ENCODE peak calls at places on chromosomes 13 and 19, in six cellular contexts. One of them, this sample, is unnamed.

GRCh38 chr19:46714523-46715106 is 2.3 kb downstream of the PRKD2 start:
- DNase-seq in hepatocyte: no peak
- DNase-seq in astrocyte: no peak
- DNase-seq in PC-3: no peak
- DNase-seq in IMR-90: no peak
- DNase-seq in mammary epithelial cell: no peak
- DNase-seq in this sample: no peak

GRCh38 chr19:8630796-8631424 is 477 bp downstream of the NFILZ start:
- DNase-seq in IMR-90: no peak
- DNase-seq in mammary epithelial cell: no peak
- DNase-seq in hepatocyte: no peak
- DNase-seq in PC-3: no peak
- DNase-seq in astrocyte: no peak
- DNase-seq in this sample: no peak

GRCh38 chr19:41993612-41994483 is at the start of gene ATP1A3:
- DNase-seq in hepatocyte: peak
- DNase-seq in mammary epithelial cell: peak
- DNase-seq in IMR-90: peak
- DNase-seq in PC-3: peak
- DNase-seq in astrocyte: peak
- DNase-seq in this sample: no peak

GRCh38 chr19:10315335-10316214 is at the start of gene FDX2:
- DNase-seq in mammary epithelial cell: peak
- DNase-seq in astrocyte: peak
- DNase-seq in IMR-90: peak
- DNase-seq in hepatocyte: peak
- DNase-seq in PC-3: peak
- DNase-seq in this sample: no peak

GRCh38 chr13:110238795-110239194 is 68.2 kb downstream of the COL4A1 start:
- DNase-seq in hepatocyte: no peak
- DNase-seq in IMR-90: no peak
- DNase-seq in mammary epithelial cell: no peak
- DNase-seq in astrocyte: no peak
- DNase-seq in PC-3: no peak
- DNase-seq in this sample: no peak

GRCh38 chr19:47022541-47023447 is 3.2 kb downstream of the NPAS1 start:
- DNase-seq in PC-3: no peak
- DNase-seq in astrocyte: no peak
- DNase-seq in hepatocyte: no peak
- DNase-seq in mammary epithelial cell: no peak
- DNase-seq in IMR-90: no peak
- DNase-seq in this sample: no peak

GRCh38 chr13:113013878-113014751 is 45.1 kb downstream of the MCF2L start:
- DNase-seq in IMR-90: no peak
- DNase-seq in hepatocyte: no peak
- DNase-seq in astrocyte: no peak
- DNase-seq in PC-3: peak
- DNase-seq in mammary epithelial cell: no peak
- DNase-seq in this sample: no peak

GRCh38 chr19:33416307-33417215 is 43.1 kb downstream of the CEBPG start:
- DNase-seq in PC-3: peak
- DNase-seq in IMR-90: peak
- DNase-seq in hepatocyte: peak
- DNase-seq in mammary epithelial cell: peak
- DNase-seq in astrocyte: peak
- DNase-seq in this sample: peak

GRCh38 chr19:46746281-46746965 is at the start of gene STRN4:
- DNase-seq in IMR-90: no peak
- DNase-seq in mammary epithelial cell: peak
- DNase-seq in PC-3: peak
- DNase-seq in astrocyte: no peak
- DNase-seq in hepatocyte: peak
- DNase-seq in this sample: no peak

GRCh38 chr19:40390084-40390742 is at the start of gene HIPK4:
- DNase-seq in hepatocyte: no peak
- DNase-seq in mammary epithelial cell: no peak
- DNase-seq in IMR-90: no peak
- DNase-seq in astrocyte: no peak
- DNase-seq in PC-3: no peak
- DNase-seq in this sample: no peak

GRCh38 chr19:3319643-3320353 is 46.6 kb upstream of the NFIC start:
- DNase-seq in astrocyte: peak
- DNase-seq in mammary epithelial cell: peak
- DNase-seq in hepatocyte: no peak
- DNase-seq in IMR-90: no peak
- DNase-seq in PC-3: peak
- DNase-seq in this sample: no peak

GRCh38 chr13:19057588-19058340 is 123.9 kb downstream of the TUBA3C start:
- DNase-seq in hepatocyte: no peak
- DNase-seq in astrocyte: no peak
- DNase-seq in mammary epithelial cell: no peak
- DNase-seq in PC-3: no peak
- DNase-seq in IMR-90: no peak
- DNase-seq in this sample: no peak

GRCh38 chr13:96796234-96796633 is 198.0 kb downstream of the OXGR1 start:
- DNase-seq in PC-3: peak
- DNase-seq in astrocyte: no peak
- DNase-seq in mammary epithelial cell: no peak
- DNase-seq in IMR-90: no peak
- DNase-seq in hepatocyte: no peak
- DNase-seq in this sample: no peak

GRCh38 chr19:18731562-18732008 is 48.1 kb downstream of the CRTC1 start:
- DNase-seq in PC-3: no peak
- DNase-seq in IMR-90: peak
- DNase-seq in mammary epithelial cell: no peak
- DNase-seq in astrocyte: peak
- DNase-seq in hepatocyte: peak
- DNase-seq in this sample: no peak

GRCh38 chr19:4343056-4343844 is at the start of gene MPND:
- DNase-seq in IMR-90: peak
- DNase-seq in PC-3: peak
- DNase-seq in mammary epithelial cell: peak
- DNase-seq in astrocyte: peak
- DNase-seq in hepatocyte: peak
- DNase-seq in this sample: no peak

DNA sequence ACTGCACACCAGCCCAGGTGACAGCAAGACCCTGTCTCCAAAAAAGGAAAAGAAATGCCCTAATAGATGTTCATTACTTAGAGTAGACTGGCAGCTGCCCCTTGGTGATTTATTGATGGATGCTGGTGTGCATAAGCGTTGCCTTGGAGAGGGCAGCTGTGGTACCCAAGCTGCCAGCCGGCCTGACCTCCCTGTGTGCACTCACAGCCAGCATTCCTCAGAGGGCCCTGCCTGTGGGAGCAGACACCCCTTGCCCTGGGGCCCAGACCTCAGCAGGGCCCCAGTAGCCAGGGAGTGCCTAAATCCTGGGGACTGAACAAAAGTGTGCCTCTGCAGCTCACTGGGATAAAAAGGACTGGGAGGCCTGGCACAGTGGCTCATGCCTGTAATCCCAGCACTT is 7.8 kb upstream of the ACTN4 start:
- DNase-seq in hepatocyte: no peak
- DNase-seq in IMR-90: no peak
- DNase-seq in mammary epithelial cell: no peak
- DNase-seq in astrocyte: no peak
- DNase-seq in PC-3: no peak
- DNase-seq in this sample: no peak
- H3K4me2 ChIP-seq in hepatocyte: no peak
- H3K4me2 ChIP-seq in IMR-90: no peak
- H3K4me2 ChIP-seq in mammary epithelial cell: no peak
- H3K4me2 ChIP-seq in astrocyte: no peak
- H3K4me2 ChIP-seq in PC-3: no peak
- H3K4me2 ChIP-seq in this sample: no peak

GRCh38 chr19:55503447-55504251 is 15.4 kb downstream of the SSC5D start:
- DNase-seq in astrocyte: peak
- DNase-seq in PC-3: peak
- DNase-seq in hepatocyte: peak
- DNase-seq in IMR-90: peak
- DNase-seq in mammary epithelial cell: peak
- DNase-seq in this sample: peak
- H3K4me2 ChIP-seq in astrocyte: peak
- H3K4me2 ChIP-seq in PC-3: peak
- H3K4me2 ChIP-seq in hepatocyte: peak
- H3K4me2 ChIP-seq in IMR-90: peak
- H3K4me2 ChIP-seq in mammary epithelial cell: peak
- H3K4me2 ChIP-seq in this sample: peak

GRCh38 chr19:14072535-14073231 is at the start of gene MISP3:
- DNase-seq in astrocyte: peak
- DNase-seq in PC-3: peak
- DNase-seq in mammary epithelial cell: peak
- DNase-seq in hepatocyte: peak
- DNase-seq in IMR-90: no peak
- DNase-seq in this sample: no peak
- H3K4me2 ChIP-seq in astrocyte: peak
- H3K4me2 ChIP-seq in PC-3: peak
- H3K4me2 ChIP-seq in mammary epithelial cell: peak
- H3K4me2 ChIP-seq in hepatocyte: peak
- H3K4me2 ChIP-seq in IMR-90: peak
- H3K4me2 ChIP-seq in this sample: peak

GRCh38 chr13:38462605-38463004 is 113.0 kb downstream of the UFM1 start:
- DNase-seq in hepatocyte: no peak
- DNase-seq in IMR-90: no peak
- DNase-seq in astrocyte: no peak
- DNase-seq in mammary epithelial cell: no peak
- DNase-seq in PC-3: no peak
- DNase-seq in this sample: no peak

GRCh38 chr13:38463047-38463446 is 113.4 kb downstream of the UFM1 start:
- DNase-seq in mammary epithelial cell: no peak
- DNase-seq in astrocyte: no peak
- DNase-seq in hepatocyte: no peak
- DNase-seq in PC-3: no peak
- DNase-seq in IMR-90: no peak
- DNase-seq in this sample: no peak
- H3K4me2 ChIP-seq in mammary epithelial cell: no peak
- H3K4me2 ChIP-seq in astrocyte: no peak
- H3K4me2 ChIP-seq in hepatocyte: no peak
- H3K4me2 ChIP-seq in PC-3: no peak
- H3K4me2 ChIP-seq in IMR-90: no peak
- H3K4me2 ChIP-seq in this sample: no peak

GRCh38 chr13:80685942-80686341 is 345.0 kb upstream of the SPRY2 start:
- DNase-seq in mammary epithelial cell: no peak
- DNase-seq in hepatocyte: no peak
- DNase-seq in PC-3: no peak
- DNase-seq in IMR-90: no peak
- DNase-seq in astrocyte: no peak
- DNase-seq in this sample: no peak
- H3K4me2 ChIP-seq in mammary epithelial cell: no peak
- H3K4me2 ChIP-seq in hepatocyte: no peak
- H3K4me2 ChIP-seq in PC-3: no peak
- H3K4me2 ChIP-seq in IMR-90: no peak
- H3K4me2 ChIP-seq in astrocyte: no peak
- H3K4me2 ChIP-seq in this sample: no peak

This sample was measured in keratinocyte.